ENCODE peak calls at places on chromosome 17, in five cellular contexts. Y, U, K, G and C are unnamed samples. For H3K36me3, the result is how much of the 10 kb centered on the place peaks cover.

GRCh38 chr17:78748730-78749317 is 33.2 kb downstream of the CYTH1 start:
- DNase-seq in Y (peak), U (peak), K (peak), G (no peak), C (peak)

GRCh38 chr17:55411463-55411855 is 10.2 kb downstream of the MMD start:
- DNase-seq in Y (no peak), U (no peak), K (no peak), G (no peak), C (no peak)

GRCh38 chr17:57051886-57052342 is 33.1 kb upstream of the AKAP1 start:
- DNase-seq in Y (no peak), U (no peak), K (no peak), G (peak), C (no peak)

GRCh38 chr17:75231741-75232464 is 26.4 kb downstream of the NUP85 start:
- DNase-seq in Y (no peak), U (no peak), K (no peak), G (no peak), C (no peak)

GRCh38 chr17:14471052-14471451 is 170.2 kb downstream of the HS3ST3B1 start:
- DNase-seq in Y (no peak), U (no peak), K (no peak), G (no peak), C (no peak)

GRCh38 chr17:65170839-65171238 is 33.7 kb downstream of the RGS9 start:
- DNase-seq in Y (no peak), U (no peak), K (peak), G (no peak), C (no peak)

GRCh38 chr17:19487009-19487600 is 46.5 kb upstream of the SLC47A1 start:
- DNase-seq in Y (no peak), U (no peak), K (no peak), G (no peak), C (no peak)

GRCh38 chr17:50637829-50638571 is 3.3 kb downstream of the ABCC3 start:
- DNase-seq in Y (no peak), U (no peak), K (no peak), G (no peak), C (no peak)

GRCh38 chr17:20952183-20952582 is 90.6 kb downstream of the USP22 start:
- DNase-seq in Y (no peak), U (no peak), K (no peak), G (no peak), C (no peak)

GRCh38 chr17:47741793-47742145 is 8.7 kb downstream of the TBX21 start:
- DNase-seq in Y (no peak), U (no peak), K (no peak), G (no peak), C (peak)

GRCh38 chr17:64230551-64231408 is 32.3 kb downstream of the TEX2 start:
- DNase-seq in Y (no peak), U (peak), K (no peak), G (no peak), C (no peak)

GRCh38 chr17:59435238-59435637 is 103.8 kb downstream of the YPEL2 start:
- DNase-seq in Y (no peak), U (no peak), K (no peak), G (no peak), C (no peak)

GRCh38 chr17:60153606-60154355 is 4.0 kb downstream of the CA4 start:
- DNase-seq in Y (no peak), U (no peak), K (peak), G (peak), C (no peak)

GRCh38 chr17:80511222-80512180 is 33.1 kb upstream of the RPTOR start:
- DNase-seq in Y (peak), U (no peak), K (no peak), G (peak), C (no peak)
- TF ChIP-seq CTCF in Y (peak), U (no peak), K (no peak), G (peak), C (no peak)

DNA sequence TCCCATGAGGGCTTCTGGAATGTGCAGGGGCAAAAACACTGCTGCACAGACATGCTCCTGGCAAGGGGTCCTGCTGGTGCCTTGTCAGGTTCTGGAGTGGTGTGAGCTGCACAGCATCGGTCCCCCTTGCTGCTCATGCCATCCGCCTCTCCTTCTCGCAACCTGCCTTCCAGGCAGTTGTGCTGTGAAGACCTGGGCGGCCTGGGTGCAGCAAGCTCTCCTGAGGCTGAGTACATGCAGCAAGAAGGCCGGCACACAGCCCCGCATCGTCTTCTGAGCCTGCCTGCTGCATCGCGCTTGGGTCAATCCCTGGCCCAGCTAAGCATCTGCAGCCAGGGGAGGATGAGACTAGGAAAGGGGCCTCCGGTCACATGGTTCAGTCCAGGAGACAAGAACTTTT is 478 bp upstream of the TRPV1 start:
- DNase-seq in Y (no peak), U (no peak), K (no peak), G (no peak), C (no peak)
- H3K36me3 ChIP-seq in Y (half or more), U (under half), K (half or more), G (under half), C (half or more)

GRCh38 chr17:68807998-68808772 is 147.0 kb downstream of the ABCA8 start:
- DNase-seq in Y (no peak), U (no peak), K (no peak), G (no peak), C (no peak)

GRCh38 chr17:68809148-68809547 is 146.0 kb downstream of the ABCA8 start:
- DNase-seq in Y (no peak), U (no peak), K (no peak), G (no peak), C (no peak)

DNA sequence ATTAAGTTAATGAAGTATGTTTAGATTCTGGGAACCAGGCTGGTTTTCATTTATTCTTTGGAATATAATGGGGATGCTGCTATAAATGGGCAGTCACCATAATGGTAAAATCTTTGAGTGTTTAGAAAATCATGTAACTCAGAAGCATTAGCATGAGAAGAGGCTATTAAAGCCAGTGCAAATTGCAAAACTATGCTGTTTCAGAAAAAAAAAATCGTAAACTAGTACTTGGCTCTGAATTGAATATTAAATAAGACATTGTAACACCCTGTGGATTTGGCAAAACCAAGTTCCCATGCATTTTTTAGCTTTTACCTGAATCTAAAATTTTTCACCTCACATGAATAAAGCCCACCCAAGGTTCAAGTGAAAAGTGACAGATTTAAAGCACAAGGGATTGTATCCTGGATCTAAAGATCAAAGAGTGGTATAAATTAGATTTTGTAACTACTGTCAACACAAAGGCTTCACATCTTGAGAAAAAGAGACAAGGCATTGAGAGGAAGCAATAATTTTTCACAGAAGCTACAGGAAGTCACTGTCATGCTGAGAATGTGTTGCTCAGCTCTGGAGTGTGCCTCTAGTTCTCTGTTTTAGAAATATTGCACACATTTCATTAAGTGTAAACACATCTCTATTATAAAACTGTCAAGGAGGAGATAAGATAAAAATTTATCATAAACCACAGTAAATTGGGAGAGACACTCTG is 142.2 kb downstream of the ABCA8 start:
- DNase-seq in Y (no peak), U (no peak), K (no peak), G (no peak), C (no peak)
- H3K27ac ChIP-seq in Y (no peak), U (no peak), K (no peak), G (no peak), C (no peak)

GRCh38 chr17:82013772-82014321 is 8.8 kb downstream of the CENPX start:
- DNase-seq in Y (no peak), U (no peak), K (peak), G (no peak), C (no peak)
- TF ChIP-seq CTCF in Y (no peak), U (no peak), K (no peak), G (no peak), C (no peak)

GRCh38 chr17:61786088-61786487 is 77.2 kb downstream of the BRIP1 start:
- DNase-seq in Y (peak), U (no peak), K (no peak), G (no peak), C (no peak)

GRCh38 chr17:61783120-61783519 is 80.2 kb downstream of the BRIP1 start:
- DNase-seq in Y (no peak), U (no peak), K (no peak), G (no peak), C (no peak)

GRCh38 chr17:61782683-61783082 is 80.6 kb downstream of the BRIP1 start:
- DNase-seq in Y (no peak), U (no peak), K (no peak), G (no peak), C (no peak)

GRCh38 chr17:61784510-61784909 is 78.8 kb downstream of the BRIP1 start:
- DNase-seq in Y (peak), U (no peak), K (no peak), G (no peak), C (no peak)

GRCh38 chr17:61783556-61784304 is 79.6 kb downstream of the BRIP1 start:
- DNase-seq in Y (peak), U (no peak), K (no peak), G (no peak), C (no peak)
- H3K36me3 ChIP-seq in Y (half or more), U (under half), K (under half), G (under half), C (under half)

GRCh38 chr17:18224428-18225120 is 861 bp upstream of the LLGL1 start:
- DNase-seq in Y (no peak), U (peak), K (no peak), G (peak), C (no peak)
- H3K27ac ChIP-seq in Y (no peak), U (peak), K (peak), G (peak), C (peak)

GRCh38 chr17:36647598-36647997 is 46.2 kb downstream of the MRM1 start:
- DNase-seq in Y (no peak), U (no peak), K (no peak), G (peak), C (no peak)
- TF ChIP-seq CTCF in Y (peak), U (no peak), K (no peak), G (peak), C (peak)

GRCh38 chr17:4219241-4219640 is 44.5 kb downstream of the ANKFY1 start:
- DNase-seq in Y (no peak), U (no peak), K (no peak), G (no peak), C (no peak)
- H3K36me3 ChIP-seq in Y (half or more), U (under half), K (under half), G (under half), C (under half)

GRCh38 chr17:80791758-80792284 is 199.8 kb upstream of the CHMP6 start:
- DNase-seq in Y (no peak), U (peak), K (no peak), G (no peak), C (peak)

GRCh38 chr17:80790981-80791742 is 200.5 kb upstream of the CHMP6 start:
- DNase-seq in Y (no peak), U (no peak), K (no peak), G (no peak), C (peak)

GRCh38 chr17:80792373-80792781 is 199.3 kb upstream of the CHMP6 start:
- DNase-seq in Y (no peak), U (peak), K (no peak), G (no peak), C (no peak)

GRCh38 chr17:80789356-80789902 is 202.2 kb upstream of the CHMP6 start:
- DNase-seq in Y (peak), U (peak), K (no peak), G (no peak), C (peak)

DNA sequence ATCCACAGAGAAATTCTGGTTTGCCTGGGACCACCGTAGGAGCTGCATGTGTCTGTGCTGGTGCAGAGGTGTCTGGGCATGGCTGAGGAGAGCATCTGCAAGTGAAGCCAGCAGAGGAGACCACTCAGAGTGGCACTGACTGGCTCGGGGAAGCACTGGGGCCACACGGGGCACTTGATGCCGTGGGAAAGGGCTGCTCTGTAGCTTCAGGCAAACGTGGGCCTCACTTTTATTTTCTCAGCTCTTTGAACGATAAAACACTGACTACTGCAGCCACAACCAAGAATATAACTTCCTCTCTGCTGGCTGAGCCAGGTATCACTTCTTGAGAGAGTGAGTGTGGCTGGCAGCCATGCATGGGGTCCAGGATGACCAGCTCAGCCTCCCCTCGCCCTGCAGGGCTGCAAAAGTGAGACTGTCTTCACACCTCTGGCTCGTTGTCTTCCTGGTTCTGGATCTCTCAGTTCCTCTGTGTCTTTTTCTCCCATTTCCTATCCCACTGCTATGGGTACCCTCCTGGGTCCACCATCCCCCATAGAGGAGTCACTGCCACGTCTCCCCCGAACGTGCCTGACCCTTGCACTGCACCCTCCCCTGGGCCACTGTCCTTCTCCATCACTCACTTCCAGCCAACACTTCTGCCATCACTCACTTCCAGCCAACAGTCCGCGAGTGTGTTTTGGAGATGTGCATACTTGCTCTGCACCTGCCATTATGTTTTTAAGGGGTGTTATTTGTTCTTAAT is 201.4 kb upstream of the CHMP6 start:
- DNase-seq in Y (peak), U (no peak), K (no peak), G (no peak), C (peak)
- H3K27ac ChIP-seq in Y (peak), U (peak), K (peak), G (no peak), C (peak)

DNA sequence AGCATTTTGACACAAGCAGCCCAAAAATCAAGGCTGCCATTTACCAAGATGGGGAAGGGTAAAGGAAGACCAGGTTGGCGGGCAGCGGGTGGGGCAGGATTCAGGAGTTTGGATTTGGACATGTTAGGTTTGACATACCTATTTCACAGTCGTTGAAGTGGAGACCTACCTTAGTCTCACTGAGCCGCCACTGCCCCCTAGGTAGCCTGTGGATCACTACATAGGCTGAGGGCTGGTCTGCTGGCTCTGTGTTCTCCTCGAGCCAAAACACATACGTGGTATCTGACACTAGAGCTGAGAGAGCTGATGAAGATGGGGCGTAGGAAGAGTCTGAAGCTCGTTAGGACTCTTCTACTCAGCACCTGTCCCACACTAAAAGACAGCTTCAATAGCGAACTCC is 115.1 kb downstream of the HIC1 start:
- DNase-seq in Y (peak), U (no peak), K (no peak), G (peak), C (no peak)
- TF ChIP-seq CTCF in Y (peak), U (no peak), K (peak), G (peak), C (peak)